ENCODE peak calls at places on chromosome 20, in six cellular contexts. One of them, this sample, is unnamed.

GRCh38 chr20:58306421-58307261 is 2.9 kb upstream of the RAB22A start:
- DNase-seq in brain microvascular endothelial cell: peak; percentile 92
- DNase-seq in GM06990: peak; percentile 57
- DNase-seq in HCT116: no peak
- DNase-seq in cardiac fibroblast: peak; percentile 81
- DNase-seq in right lobe of liver: no peak
- DNase-seq in this sample: no peak

GRCh38 chr20:23164176-23164601 is 78.1 kb upstream of the CD93 start:
- DNase-seq in right lobe of liver: no peak
- DNase-seq in HCT116: no peak
- DNase-seq in cardiac fibroblast: no peak
- DNase-seq in GM06990: no peak
- DNase-seq in brain microvascular endothelial cell: no peak
- DNase-seq in this sample: no peak

GRCh38 chr20:62356948-62357667 is 10.0 kb downstream of the LAMA5 start:
- DNase-seq in HCT116: no peak
- DNase-seq in brain microvascular endothelial cell: peak; percentile 64
- DNase-seq in GM06990: no peak
- DNase-seq in cardiac fibroblast: peak; percentile 87
- DNase-seq in right lobe of liver: peak; percentile 76
- DNase-seq in this sample: peak; percentile 89

GRCh38 chr20:44131704-44132103 is 55.3 kb downstream of the JPH2 start:
- DNase-seq in GM06990: no peak
- DNase-seq in right lobe of liver: no peak
- DNase-seq in brain microvascular endothelial cell: no peak
- DNase-seq in HCT116: no peak
- DNase-seq in cardiac fibroblast: no peak
- DNase-seq in this sample: no peak

GRCh38 chr20:60224914-60225313 is 266.7 kb downstream of the CDH26 start:
- DNase-seq in GM06990: no peak
- DNase-seq in right lobe of liver: no peak
- DNase-seq in cardiac fibroblast: peak; percentile 39
- DNase-seq in HCT116: no peak
- DNase-seq in brain microvascular endothelial cell: no peak
- DNase-seq in this sample: no peak

GRCh38 chr20:44728835-44729342 is 13.7 kb downstream of the CCN5 start:
- DNase-seq in brain microvascular endothelial cell: peak; percentile 56
- DNase-seq in cardiac fibroblast: peak; percentile 82
- DNase-seq in GM06990: no peak
- DNase-seq in right lobe of liver: peak; percentile 59
- DNase-seq in HCT116: peak; percentile 87
- DNase-seq in this sample: peak; percentile 92

GRCh38 chr20:15919118-15919517 is 654.1 kb downstream of the KIF16B start:
- DNase-seq in cardiac fibroblast: no peak
- DNase-seq in brain microvascular endothelial cell: no peak
- DNase-seq in HCT116: no peak
- DNase-seq in GM06990: no peak
- DNase-seq in right lobe of liver: no peak
- DNase-seq in this sample: no peak

GRCh38 chr20:63333241-63333836 is 27.8 kb downstream of the CHRNA4 start:
- DNase-seq in HCT116: no peak
- DNase-seq in brain microvascular endothelial cell: no peak
- DNase-seq in cardiac fibroblast: no peak
- DNase-seq in GM06990: no peak
- DNase-seq in right lobe of liver: no peak
- DNase-seq in this sample: no peak

GRCh38 chr20:35629432-35630145 is 14.0 kb downstream of the SPAG4 start:
- DNase-seq in HCT116: no peak
- DNase-seq in brain microvascular endothelial cell: no peak
- DNase-seq in GM06990: no peak
- DNase-seq in cardiac fibroblast: no peak
- DNase-seq in right lobe of liver: no peak
- DNase-seq in this sample: no peak

GRCh38 chr20:58713801-58714339 is 21.3 kb downstream of the NPEPL1 start:
- DNase-seq in HCT116: no peak
- DNase-seq in brain microvascular endothelial cell: no peak
- DNase-seq in GM06990: no peak
- DNase-seq in right lobe of liver: no peak
- DNase-seq in cardiac fibroblast: no peak
- DNase-seq in this sample: no peak

GRCh38 chr20:46811328-46812084 is 83.1 kb upstream of the EYA2 start:
- DNase-seq in cardiac fibroblast: no peak
- DNase-seq in brain microvascular endothelial cell: no peak
- DNase-seq in right lobe of liver: no peak
- DNase-seq in HCT116: no peak
- DNase-seq in GM06990: no peak
- DNase-seq in this sample: no peak

GRCh38 chr20:15528386-15529111 is 1044.7 kb downstream of the KIF16B start:
- DNase-seq in brain microvascular endothelial cell: peak; percentile 67
- DNase-seq in HCT116: no peak
- DNase-seq in cardiac fibroblast: no peak
- DNase-seq in GM06990: no peak
- DNase-seq in right lobe of liver: no peak
- DNase-seq in this sample: peak; percentile 79

GRCh38 chr20:25553819-25554296 is 31.5 kb downstream of the NINL start:
- DNase-seq in GM06990: no peak
- DNase-seq in HCT116: no peak
- DNase-seq in cardiac fibroblast: peak; percentile 61
- DNase-seq in right lobe of liver: no peak
- DNase-seq in brain microvascular endothelial cell: peak; percentile 43
- DNase-seq in this sample: peak; percentile 61

GRCh38 chr20:33733654-33734576 is 2.1 kb downstream of the ZNF341 start:
- DNase-seq in GM06990: peak; percentile 37
- DNase-seq in brain microvascular endothelial cell: peak; percentile 52
- DNase-seq in cardiac fibroblast: peak; percentile 86
- DNase-seq in HCT116: no peak
- DNase-seq in right lobe of liver: no peak
- DNase-seq in this sample: no peak

GRCh38 chr20:57610261-57610952 is 9.8 kb downstream of the ZBP1 start:
- DNase-seq in cardiac fibroblast: no peak
- DNase-seq in HCT116: no peak
- DNase-seq in right lobe of liver: peak; percentile 39
- DNase-seq in brain microvascular endothelial cell: no peak
- DNase-seq in GM06990: no peak
- DNase-seq in this sample: no peak

GRCh38 chr20:35091808-35092523 is 641 bp downstream of the TRPC4AP start:
- DNase-seq in GM06990: no peak
- DNase-seq in cardiac fibroblast: peak; percentile 22
- DNase-seq in brain microvascular endothelial cell: no peak
- DNase-seq in right lobe of liver: no peak
- DNase-seq in HCT116: no peak
- DNase-seq in this sample: peak; percentile 34

GRCh38 chr20:46512943-46513844 is at the start of gene ZNF334:
- DNase-seq in brain microvascular endothelial cell: peak; percentile 0
- DNase-seq in right lobe of liver: peak; percentile 80
- DNase-seq in GM06990: peak; percentile 17
- DNase-seq in cardiac fibroblast: peak; percentile 3
- DNase-seq in HCT116: no peak
- DNase-seq in this sample: peak; percentile 60

GRCh38 chr20:50286609-50287008 is 96.0 kb downstream of the CEBPB start:
- DNase-seq in HCT116: no peak
- DNase-seq in right lobe of liver: no peak
- DNase-seq in brain microvascular endothelial cell: peak; percentile 84
- DNase-seq in cardiac fibroblast: peak; percentile 93
- DNase-seq in GM06990: peak; percentile 46
- DNase-seq in this sample: no peak

GRCh38 chr20:12554416-12554815 is 454.4 kb upstream of the SPTLC3 start:
- DNase-seq in brain microvascular endothelial cell: no peak
- DNase-seq in right lobe of liver: no peak
- DNase-seq in HCT116: no peak
- DNase-seq in GM06990: no peak
- DNase-seq in cardiac fibroblast: no peak
- DNase-seq in this sample: no peak

GRCh38 chr20:19328676-19329075 is 116.2 kb downstream of the SLC24A3 start:
- DNase-seq in GM06990: no peak
- DNase-seq in HCT116: no peak
- DNase-seq in right lobe of liver: no peak
- DNase-seq in brain microvascular endothelial cell: no peak
- DNase-seq in cardiac fibroblast: no peak
- DNase-seq in this sample: no peak

GRCh38 chr20:62977613-62978558 is 25.4 kb downstream of the SLC17A9 start:
- DNase-seq in right lobe of liver: no peak
- DNase-seq in cardiac fibroblast: no peak
- DNase-seq in GM06990: peak; percentile 86
- DNase-seq in brain microvascular endothelial cell: no peak
- DNase-seq in HCT116: peak; percentile 51
- DNase-seq in this sample: no peak

GRCh38 chr20:58116505-58116904 is 111.9 kb downstream of the ANKRD60 start:
- DNase-seq in cardiac fibroblast: no peak
- DNase-seq in right lobe of liver: no peak
- DNase-seq in brain microvascular endothelial cell: no peak
- DNase-seq in HCT116: no peak
- DNase-seq in GM06990: no peak
- DNase-seq in this sample: no peak

GRCh38 chr20:40945754-40946451 is 82.7 kb upstream of the TOP1 start:
- DNase-seq in brain microvascular endothelial cell: peak; percentile 60
- DNase-seq in GM06990: no peak
- DNase-seq in HCT116: peak; percentile 19
- DNase-seq in right lobe of liver: peak; percentile 65
- DNase-seq in cardiac fibroblast: peak; percentile 55
- DNase-seq in this sample: peak; percentile 76

GRCh38 chr20:37745553-37745952 is 51.7 kb downstream of the CTNNBL1 start:
- DNase-seq in brain microvascular endothelial cell: no peak
- DNase-seq in cardiac fibroblast: no peak
- DNase-seq in right lobe of liver: no peak
- DNase-seq in HCT116: no peak
- DNase-seq in GM06990: peak; percentile 29
- DNase-seq in this sample: no peak

GRCh38 chr20:34060970-34061369 is 51.1 kb downstream of the EIF2S2 start:
- DNase-seq in right lobe of liver: no peak
- DNase-seq in cardiac fibroblast: no peak
- DNase-seq in GM06990: no peak
- DNase-seq in HCT116: no peak
- DNase-seq in brain microvascular endothelial cell: no peak
- DNase-seq in this sample: no peak

GRCh38 chr20:63896136-63896890 is 1.4 kb downstream of the DNAJC5 start:
- DNase-seq in cardiac fibroblast: peak; percentile 20
- DNase-seq in right lobe of liver: peak; percentile 79
- DNase-seq in brain microvascular endothelial cell: no peak
- DNase-seq in HCT116: no peak
- DNase-seq in GM06990: peak; percentile 57
- DNase-seq in this sample: peak; percentile 71

GRCh38 chr20:4999788-5000187 is 1.5 kb downstream of the SLC23A2 start:
- DNase-seq in HCT116: no peak
- DNase-seq in brain microvascular endothelial cell: no peak
- DNase-seq in GM06990: no peak
- DNase-seq in cardiac fibroblast: no peak
- DNase-seq in right lobe of liver: no peak
- DNase-seq in this sample: no peak

GRCh38 chr20:64063389-64064144 is 569 bp downstream of the TCEA2 start:
- DNase-seq in right lobe of liver: no peak
- DNase-seq in GM06990: no peak
- DNase-seq in brain microvascular endothelial cell: no peak
- DNase-seq in cardiac fibroblast: no peak
- DNase-seq in HCT116: no peak
- DNase-seq in this sample: no peak

GRCh38 chr20:11682285-11682684 is 235.4 kb upstream of the BTBD3 start:
- DNase-seq in HCT116: no peak
- DNase-seq in brain microvascular endothelial cell: no peak
- DNase-seq in GM06990: no peak
- DNase-seq in right lobe of liver: no peak
- DNase-seq in cardiac fibroblast: no peak
- DNase-seq in this sample: no peak

GRCh38 chr20:13515796-13516533 is 122.8 kb downstream of the TASP1 start:
- DNase-seq in right lobe of liver: no peak
- DNase-seq in cardiac fibroblast: no peak
- DNase-seq in brain microvascular endothelial cell: no peak
- DNase-seq in GM06990: no peak
- DNase-seq in HCT116: no peak
- DNase-seq in this sample: no peak

GRCh38 chr20:24935140-24935539 is 13.9 kb upstream of the CST7 start:
- DNase-seq in brain microvascular endothelial cell: no peak
- DNase-seq in GM06990: no peak
- DNase-seq in right lobe of liver: no peak
- DNase-seq in cardiac fibroblast: no peak
- DNase-seq in HCT116: no peak
- DNase-seq in this sample: no peak

DNA sequence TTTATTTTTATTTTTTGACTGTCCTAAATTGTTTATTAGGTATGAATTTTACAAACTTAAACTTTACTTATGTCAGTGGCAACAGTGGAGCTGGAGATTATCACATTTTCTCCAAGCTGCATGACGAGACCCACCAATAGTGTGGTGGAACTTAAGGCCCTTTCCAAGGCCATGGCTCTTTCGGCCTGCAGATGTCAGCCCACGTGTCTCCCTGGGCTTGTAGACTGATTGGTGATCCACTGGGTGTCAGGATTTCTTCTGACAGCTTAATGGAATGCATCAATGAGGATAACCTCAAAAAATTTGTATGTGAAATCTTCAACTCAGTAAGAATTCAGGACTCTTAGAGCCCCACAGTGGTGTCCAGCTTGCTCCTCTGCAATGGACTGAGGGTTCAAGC is 32.3 kb upstream of the OVOL2 start:
- DNase-seq in brain microvascular endothelial cell: no peak
- DNase-seq in right lobe of liver: no peak
- DNase-seq in HCT116: no peak
- DNase-seq in cardiac fibroblast: no peak
- DNase-seq in GM06990: no peak
- DNase-seq in this sample: no peak
- TF ChIP-seq CTCF in brain microvascular endothelial cell: no peak
- TF ChIP-seq CTCF in right lobe of liver: no peak
- TF ChIP-seq CTCF in HCT116: no peak
- TF ChIP-seq CTCF in cardiac fibroblast: no peak
- TF ChIP-seq CTCF in GM06990: no peak
- TF ChIP-seq CTCF in this sample: no peak

DNA sequence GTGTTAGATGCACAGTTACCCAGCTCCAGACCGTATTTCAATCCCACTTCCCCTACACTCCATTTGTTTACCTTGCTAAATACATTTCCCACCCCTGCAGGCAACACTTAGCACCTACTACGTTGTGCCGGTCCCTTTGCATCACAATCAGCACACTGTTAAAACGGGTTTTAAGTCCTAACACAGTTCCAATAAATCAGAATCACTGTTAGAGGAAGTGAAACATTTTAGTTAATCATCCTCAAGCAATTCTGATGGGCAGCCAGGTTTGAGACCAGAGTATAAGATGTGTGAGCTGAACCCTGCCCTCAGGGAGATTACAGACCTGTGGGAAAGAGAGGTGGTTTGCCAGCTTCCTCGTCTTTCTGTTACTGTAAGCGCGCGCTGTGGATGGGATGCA is 3.0 kb downstream of the ZCCHC3 start:
- DNase-seq in brain microvascular endothelial cell: no peak
- DNase-seq in cardiac fibroblast: no peak
- DNase-seq in HCT116: no peak
- DNase-seq in right lobe of liver: no peak
- DNase-seq in GM06990: no peak
- DNase-seq in this sample: no peak
- H3K4me3 ChIP-seq in brain microvascular endothelial cell: peak overlapping the region; percentile 96
- H3K4me3 ChIP-seq in cardiac fibroblast: peak overlapping the region; percentile 92
- H3K4me3 ChIP-seq in HCT116: no peak overlapping the region
- H3K4me3 ChIP-seq in right lobe of liver: no peak overlapping the region
- H3K4me3 ChIP-seq in GM06990: no peak overlapping the region
- H3K4me3 ChIP-seq in this sample: no peak overlapping the region

GRCh38 chr20:8082025-8082424 is 50.0 kb upstream of the PLCB1 start:
- DNase-seq in right lobe of liver: no peak
- DNase-seq in cardiac fibroblast: peak; percentile 38
- DNase-seq in GM06990: no peak
- DNase-seq in HCT116: peak; percentile 7
- DNase-seq in brain microvascular endothelial cell: peak; percentile 16
- DNase-seq in this sample: no peak
- TF ChIP-seq CTCF in right lobe of liver: no peak
- TF ChIP-seq CTCF in cardiac fibroblast: peak; percentile 59
- TF ChIP-seq CTCF in GM06990: peak; percentile 34
- TF ChIP-seq CTCF in HCT116: peak; percentile 67
- TF ChIP-seq CTCF in brain microvascular endothelial cell: peak; percentile 66
- TF ChIP-seq CTCF in this sample: no peak

GRCh38 chr20:53881362-53881761 is 189.0 kb downstream of the BCAS1 start:
- DNase-seq in right lobe of liver: no peak
- DNase-seq in cardiac fibroblast: no peak
- DNase-seq in HCT116: no peak
- DNase-seq in GM06990: no peak
- DNase-seq in brain microvascular endothelial cell: no peak
- DNase-seq in this sample: no peak
- H3K4me3 ChIP-seq in right lobe of liver: no peak overlapping the region
- H3K4me3 ChIP-seq in cardiac fibroblast: no peak overlapping the region
- H3K4me3 ChIP-seq in HCT116: no peak overlapping the region
- H3K4me3 ChIP-seq in GM06990: no peak overlapping the region
- H3K4me3 ChIP-seq in brain microvascular endothelial cell: no peak overlapping the region
- H3K4me3 ChIP-seq in this sample: no peak overlapping the region